ENCODE peak calls at places on chromosomes 16 and 17, in five cellular contexts. One of them, this sample, is unnamed.

GRCh38 chr17:83186226-83186625 is 106.8 kb downstream of the METRNL start:
- DNase-seq in RWPE1: no peak
- DNase-seq in cardiac fibroblast: no peak
- DNase-seq in AG04449: no peak
- DNase-seq in A549: no peak
- DNase-seq in this sample: peak; percentile 45

GRCh38 chr17:57945999-57946797 is 9.0 kb downstream of the CUEDC1 start:
- DNase-seq in RWPE1: peak; percentile 74
- DNase-seq in AG04449: no peak
- DNase-seq in cardiac fibroblast: peak; percentile 46
- DNase-seq in A549: no peak
- DNase-seq in this sample: no peak

GRCh38 chr17:21140911-21141310 is 14.1 kb downstream of the DHRS7B start:
- DNase-seq in cardiac fibroblast: no peak
- DNase-seq in A549: no peak
- DNase-seq in RWPE1: no peak
- DNase-seq in AG04449: no peak
- DNase-seq in this sample: no peak

GRCh38 chr16:16917201-16917600 is 538.3 kb downstream of the NPIPA7 start:
- DNase-seq in A549: no peak
- DNase-seq in cardiac fibroblast: no peak
- DNase-seq in AG04449: no peak
- DNase-seq in RWPE1: no peak
- DNase-seq in this sample: no peak

GRCh38 chr16:57615813-57616212 is 12.6 kb upstream of the ADGRG1 start:
- DNase-seq in AG04449: no peak
- DNase-seq in cardiac fibroblast: no peak
- DNase-seq in A549: no peak
- DNase-seq in RWPE1: no peak
- DNase-seq in this sample: no peak

GRCh38 chr16:25256821-25257503 is 683 bp downstream of the ZKSCAN2 start:
- DNase-seq in A549: peak; percentile 22
- DNase-seq in RWPE1: peak; percentile 14
- DNase-seq in AG04449: no peak
- DNase-seq in cardiac fibroblast: peak; percentile 27
- DNase-seq in this sample: no peak

GRCh38 chr17:83195330-83196087 is 116.1 kb downstream of the METRNL start:
- DNase-seq in AG04449: no peak
- DNase-seq in cardiac fibroblast: peak; percentile 71
- DNase-seq in RWPE1: peak; percentile 20
- DNase-seq in A549: no peak
- DNase-seq in this sample: no peak

GRCh38 chr16:72952404-72953301 is 95.3 kb downstream of the ZFHX3 start:
- DNase-seq in A549: no peak
- DNase-seq in cardiac fibroblast: peak; percentile 84
- DNase-seq in RWPE1: no peak
- DNase-seq in AG04449: peak; percentile 62
- DNase-seq in this sample: no peak

GRCh38 chr17:47718634-47719405 is 14.2 kb upstream of the TBX21 start:
- DNase-seq in cardiac fibroblast: no peak
- DNase-seq in AG04449: no peak
- DNase-seq in A549: no peak
- DNase-seq in RWPE1: no peak
- DNase-seq in this sample: no peak

GRCh38 chr17:59310263-59310920 is 21.1 kb upstream of the YPEL2 start:
- DNase-seq in A549: no peak
- DNase-seq in AG04449: no peak
- DNase-seq in RWPE1: no peak
- DNase-seq in cardiac fibroblast: no peak
- DNase-seq in this sample: no peak

GRCh38 chr16:50547340-50547865 is 793 bp upstream of the NKD1 start:
- DNase-seq in A549: peak; percentile 38
- DNase-seq in RWPE1: no peak
- DNase-seq in cardiac fibroblast: no peak
- DNase-seq in AG04449: no peak
- DNase-seq in this sample: no peak

GRCh38 chr16:30893082-30893743 is 664 bp downstream of the BCL7C start:
- DNase-seq in cardiac fibroblast: no peak
- DNase-seq in A549: no peak
- DNase-seq in AG04449: no peak
- DNase-seq in RWPE1: no peak
- DNase-seq in this sample: no peak

GRCh38 chr17:66268247-66268927 is 34.0 kb upstream of the PRKCA start:
- DNase-seq in RWPE1: no peak
- DNase-seq in A549: no peak
- DNase-seq in AG04449: peak; percentile 66
- DNase-seq in cardiac fibroblast: peak; percentile 83
- DNase-seq in this sample: no peak

GRCh38 chr16:89401641-89402445 is 88.5 kb downstream of the ANKRD11 start:
- DNase-seq in RWPE1: no peak
- DNase-seq in cardiac fibroblast: no peak
- DNase-seq in AG04449: peak; percentile 34
- DNase-seq in A549: no peak
- DNase-seq in this sample: no peak

GRCh38 chr16:89398924-89399323 is 91.4 kb downstream of the ANKRD11 start:
- DNase-seq in AG04449: no peak
- DNase-seq in cardiac fibroblast: no peak
- DNase-seq in RWPE1: no peak
- DNase-seq in A549: no peak
- DNase-seq in this sample: no peak

GRCh38 chr16:89400740-89401139 is 89.6 kb downstream of the ANKRD11 start:
- DNase-seq in cardiac fibroblast: no peak
- DNase-seq in RWPE1: no peak
- DNase-seq in AG04449: no peak
- DNase-seq in A549: no peak
- DNase-seq in this sample: no peak

GRCh38 chr16:89402962-89403361 is 87.4 kb downstream of the ANKRD11 start:
- DNase-seq in A549: no peak
- DNase-seq in cardiac fibroblast: no peak
- DNase-seq in RWPE1: no peak
- DNase-seq in AG04449: no peak
- DNase-seq in this sample: no peak

DNA sequence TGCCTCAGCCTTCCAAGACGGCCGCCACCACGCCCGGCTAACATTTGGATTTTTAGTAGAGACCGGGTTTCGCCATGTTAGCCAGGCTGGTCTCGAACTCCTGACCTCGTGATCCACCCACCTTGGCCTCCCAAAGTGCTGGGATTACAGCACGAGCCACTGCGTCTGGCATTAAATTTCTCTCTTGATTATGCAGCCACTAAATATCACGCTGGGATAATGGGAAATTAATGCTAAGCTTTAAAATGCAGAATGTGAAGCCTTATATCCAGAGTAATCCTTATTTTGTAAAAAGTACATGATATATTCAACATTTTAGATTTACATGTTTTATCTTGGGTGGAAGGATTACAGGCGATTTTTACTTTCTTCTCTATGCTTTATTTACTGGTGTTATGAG is 89.2 kb downstream of the ANKRD11 start:
- DNase-seq in RWPE1: no peak
- DNase-seq in cardiac fibroblast: no peak
- DNase-seq in AG04449: no peak
- DNase-seq in A549: no peak
- DNase-seq in this sample: no peak
- TF ChIP-seq CTCF in RWPE1: no peak
- TF ChIP-seq CTCF in cardiac fibroblast: no peak
- TF ChIP-seq CTCF in AG04449: no peak
- TF ChIP-seq CTCF in A549: no peak
- TF ChIP-seq CTCF in this sample: no peak

DNA sequence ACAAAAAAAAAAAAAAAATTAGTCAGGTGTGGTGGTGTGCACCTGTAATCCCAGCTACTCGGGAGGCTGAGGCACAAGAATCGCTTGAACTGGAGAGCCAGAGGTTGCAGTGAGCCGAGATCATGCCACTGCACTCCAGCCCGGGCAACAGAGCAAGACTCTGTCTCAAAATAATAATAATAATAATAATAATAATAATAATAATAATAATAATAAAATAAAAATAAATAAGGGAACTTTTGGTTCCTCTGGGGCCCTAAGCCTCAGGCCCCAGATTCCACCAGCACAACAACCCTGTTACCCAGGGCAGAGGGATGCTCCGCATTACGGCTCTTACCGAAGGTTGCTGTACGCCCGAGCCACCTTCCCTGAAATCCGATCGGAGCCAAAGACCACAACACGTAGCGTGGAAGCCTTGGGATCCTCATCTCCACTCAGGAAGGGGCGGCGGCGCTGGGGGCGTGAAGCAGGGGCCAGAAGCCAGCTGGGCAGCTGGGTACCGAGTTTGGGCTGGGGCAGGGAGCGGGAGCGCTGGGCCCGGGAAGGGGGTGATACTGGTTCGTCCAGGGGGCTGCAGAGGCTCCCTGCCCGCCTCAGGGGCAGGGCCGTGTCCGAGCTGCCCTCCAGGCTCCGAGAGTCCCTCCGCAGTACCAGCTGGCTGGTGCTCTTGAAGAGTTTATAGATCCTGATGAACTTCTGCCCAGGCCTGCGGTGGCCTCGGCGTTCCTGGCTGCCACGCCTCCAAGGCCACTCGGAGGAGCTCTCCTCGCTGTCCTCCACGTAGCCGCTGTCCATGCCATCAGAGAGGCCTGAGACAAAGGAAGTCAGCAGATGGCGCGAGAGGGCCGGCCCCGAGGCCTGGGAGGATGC is 20.6 kb upstream of the PIK3R6 start:
- DNase-seq in A549: peak; percentile 84
- DNase-seq in cardiac fibroblast: peak; percentile 54
- DNase-seq in AG04449: no peak
- DNase-seq in RWPE1: no peak
- DNase-seq in this sample: no peak
- TF ChIP-seq CTCF in A549: peak; percentile 65
- TF ChIP-seq CTCF in cardiac fibroblast: peak; percentile 43
- TF ChIP-seq CTCF in AG04449: peak; percentile 46
- TF ChIP-seq CTCF in RWPE1: no peak
- TF ChIP-seq CTCF in this sample: peak; percentile 50

GRCh38 chr16:68355447-68356248 is 44.8 kb downstream of the PRMT7 start:
- DNase-seq in cardiac fibroblast: no peak
- DNase-seq in A549: no peak
- DNase-seq in AG04449: no peak
- DNase-seq in RWPE1: no peak
- DNase-seq in this sample: no peak
- TF ChIP-seq CTCF in cardiac fibroblast: no peak
- TF ChIP-seq CTCF in A549: no peak
- TF ChIP-seq CTCF in AG04449: no peak
- TF ChIP-seq CTCF in RWPE1: no peak
- TF ChIP-seq CTCF in this sample: no peak

GRCh38 chr17:69084911-69085310 is 24.2 kb upstream of the ABCA9 start:
- DNase-seq in A549: peak; percentile 32
- DNase-seq in RWPE1: peak; percentile 17
- DNase-seq in cardiac fibroblast: peak; percentile 14
- DNase-seq in AG04449: no peak
- DNase-seq in this sample: no peak
- TF ChIP-seq CTCF in A549: no peak
- TF ChIP-seq CTCF in RWPE1: peak; percentile 32
- TF ChIP-seq CTCF in cardiac fibroblast: peak; percentile 42
- TF ChIP-seq CTCF in AG04449: peak; percentile 15
- TF ChIP-seq CTCF in this sample: peak; percentile 65

DNA sequence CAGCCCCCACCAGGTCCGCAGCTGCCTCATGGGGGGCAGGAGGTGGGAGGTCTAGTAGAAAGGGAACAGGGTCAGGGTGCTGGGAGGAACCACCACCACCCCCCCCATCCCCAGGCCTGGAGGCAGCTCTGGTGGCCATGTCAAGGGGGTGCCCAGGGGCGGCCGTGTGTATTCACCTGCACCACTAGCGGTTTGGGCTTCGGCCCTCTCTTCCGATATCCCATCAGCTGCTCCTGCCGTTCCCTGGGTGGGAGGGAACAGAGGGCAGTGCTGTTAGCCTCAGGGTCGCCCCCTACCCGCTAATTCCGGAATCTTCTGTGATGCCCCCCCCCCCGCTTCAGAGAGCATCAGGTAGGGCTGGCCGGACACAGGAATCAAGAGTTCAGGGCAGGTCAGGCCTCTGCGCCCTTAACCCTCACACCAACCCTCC is 3.8 kb downstream of the CBX4 start:
- DNase-seq in AG04449: no peak
- DNase-seq in cardiac fibroblast: no peak
- DNase-seq in RWPE1: no peak
- DNase-seq in A549: no peak
- DNase-seq in this sample: no peak
- TF ChIP-seq CTCF in AG04449: no peak
- TF ChIP-seq CTCF in cardiac fibroblast: no peak
- TF ChIP-seq CTCF in RWPE1: no peak
- TF ChIP-seq CTCF in A549: no peak
- TF ChIP-seq CTCF in this sample: no peak

GRCh38 chr17:75856062-75856681 is 1.0 kb upstream of the WBP2 start:
- DNase-seq in AG04449: no peak
- DNase-seq in RWPE1: peak; percentile 26
- DNase-seq in cardiac fibroblast: peak; percentile 20
- DNase-seq in A549: peak; percentile 56
- DNase-seq in this sample: peak; percentile 84
- TF ChIP-seq CTCF in AG04449: no peak
- TF ChIP-seq CTCF in RWPE1: peak; percentile 31
- TF ChIP-seq CTCF in cardiac fibroblast: no peak
- TF ChIP-seq CTCF in A549: no peak
- TF ChIP-seq CTCF in this sample: peak; percentile 2

DNA sequence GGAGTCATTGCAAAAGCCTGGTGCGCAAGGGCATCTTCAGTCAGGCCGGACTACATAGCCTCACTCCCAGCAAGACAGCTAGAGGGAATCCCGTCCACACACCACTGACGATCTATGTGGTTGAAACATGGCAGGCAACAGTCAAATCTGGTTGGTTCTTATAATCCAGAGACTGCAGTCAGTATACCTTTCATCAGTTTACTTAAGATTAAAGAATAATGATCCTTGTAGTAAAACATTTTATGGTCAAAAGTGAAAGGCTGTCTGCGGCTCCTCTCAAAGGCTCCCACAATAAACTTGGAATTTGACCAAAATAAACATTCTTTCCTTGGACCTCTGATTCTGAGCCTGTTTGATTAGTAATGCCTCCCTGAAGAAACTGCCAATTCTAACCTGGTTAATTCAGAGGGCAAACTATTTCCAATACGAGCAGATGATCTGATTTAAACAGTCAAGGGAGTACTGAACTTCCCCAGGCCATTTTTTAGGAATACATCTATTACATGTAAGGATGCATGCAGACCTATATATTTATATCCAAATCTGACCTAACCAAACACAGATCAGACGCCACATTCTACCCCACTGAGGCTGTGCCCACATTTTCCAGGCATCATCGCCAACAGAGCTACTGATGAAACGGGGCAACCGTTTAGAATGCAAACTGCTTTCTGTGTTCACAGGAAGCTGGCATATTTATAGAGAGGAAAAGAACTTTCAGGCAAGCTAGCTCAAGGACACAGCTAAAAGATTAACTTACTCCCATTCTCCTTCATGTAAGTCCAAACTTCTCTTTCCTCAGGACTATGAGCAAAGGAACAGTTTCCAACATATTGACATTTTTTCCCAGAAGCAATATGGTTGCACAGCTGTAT is 15.3 kb upstream of the TXNDC11 start:
- DNase-seq in A549: peak; percentile 66
- DNase-seq in RWPE1: no peak
- DNase-seq in AG04449: peak; percentile 7
- DNase-seq in cardiac fibroblast: peak; percentile 75
- DNase-seq in this sample: no peak
- TF ChIP-seq CTCF in A549: no peak
- TF ChIP-seq CTCF in RWPE1: no peak
- TF ChIP-seq CTCF in AG04449: no peak
- TF ChIP-seq CTCF in cardiac fibroblast: no peak
- TF ChIP-seq CTCF in this sample: no peak

This sample was measured in type B pancreatic cell.